ENCODE peak calls at places on chromosomes 13 and 19, in nine cellular contexts. W, I, P, V, G, B, Q, D and O are unnamed samples.

GRCh38 chr13:66532146-66532545 is 698.0 kb downstream of the PCDH9 start:
- DNase-seq in W (no peak), I (peak; percentile 41), P (no peak), V (no peak), G (no peak), B (no peak), Q (no peak), D (no peak), O (peak; percentile 46)

GRCh38 chr19:5006201-5006600 is 37.3 kb downstream of the KDM4B start:
- DNase-seq in W (no peak), I (no peak), P (no peak), V (no peak), G (no peak), B (no peak), Q (no peak), D (no peak), O (no peak)

GRCh38 chr13:46687810-46688209 is 109.2 kb downstream of the ESD start:
- DNase-seq in W (no peak), I (no peak), P (no peak), V (peak; percentile 10), G (no peak), B (no peak), Q (no peak), D (peak; percentile 56), O (no peak)

GRCh38 chr19:38289955-38290354 is 14.1 kb upstream of the C19orf33 start:
- DNase-seq in W (no peak), I (no peak), P (no peak), V (no peak), G (no peak), B (no peak), Q (no peak), D (no peak), O (no peak)

GRCh38 chr19:41928221-41928683 is at the start of gene ERFL:
- DNase-seq in W (peak; percentile 67), I (no peak), P (peak; percentile 51), V (peak; percentile 40), G (no peak), B (no peak), Q (no peak), D (no peak), O (no peak)

GRCh38 chr13:86585826-86586225 is 786.6 kb upstream of the SLITRK6 start:
- DNase-seq in W (no peak), I (peak; percentile 55), P (no peak), V (no peak), G (no peak), B (no peak), Q (no peak), D (no peak), O (no peak)

GRCh38 chr19:50922316-50922853 is 11.2 kb upstream of the KLK4 start:
- DNase-seq in W (peak; percentile 89), I (peak; percentile 57), P (peak; percentile 84), V (peak; percentile 86), G (peak; percentile 51), B (peak; percentile 53), Q (peak; percentile 32), D (peak; percentile 84), O (peak; percentile 62)

GRCh38 chr19:44987148-44987675 is 14.1 kb upstream of the RELB start:
- DNase-seq in W (no peak), I (no peak), P (no peak), V (no peak), G (no peak), B (no peak), Q (no peak), D (no peak), O (no peak)

GRCh38 chr13:20700288-20700687 is 3.2 kb upstream of the IL17D start:
- DNase-seq in W (no peak), I (no peak), P (no peak), V (no peak), G (no peak), B (no peak), Q (no peak), D (no peak), O (no peak)

GRCh38 chr19:4361152-4362037 is 18.0 kb downstream of the MPND start:
- DNase-seq in W (no peak), I (no peak), P (no peak), V (no peak), G (no peak), B (no peak), Q (no peak), D (no peak), O (no peak)

GRCh38 chr13:30165791-30166190 is 141.6 kb downstream of the KATNAL1 start:
- DNase-seq in W (no peak), I (no peak), P (no peak), V (no peak), G (peak; percentile 53), B (no peak), Q (no peak), D (no peak), O (no peak)

GRCh38 chr19:52592301-52592700 is 22.2 kb downstream of the ZNF701 start:
- DNase-seq in W (no peak), I (no peak), P (no peak), V (peak; percentile 47), G (no peak), B (no peak), Q (no peak), D (no peak), O (no peak)

GRCh38 chr13:30409911-30410704 is 12.2 kb upstream of the UBE2L5 start:
- DNase-seq in W (no peak), I (no peak), P (no peak), V (no peak), G (no peak), B (no peak), Q (no peak), D (no peak), O (no peak)

GRCh38 chr19:34975056-34975455 is 11.0 kb upstream of the ZNF792 start:
- DNase-seq in W (no peak), I (no peak), P (no peak), V (no peak), G (no peak), B (no peak), Q (no peak), D (no peak), O (no peak)

GRCh38 chr13:94660695-94661324 is 51.5 kb downstream of the SOX21 start:
- DNase-seq in W (no peak), I (no peak), P (no peak), V (peak; percentile 32), G (no peak), B (no peak), Q (no peak), D (no peak), O (peak; percentile 7)

GRCh38 chr19:33406521-33407139 is 33.1 kb downstream of the CEBPG start:
- DNase-seq in W (peak; percentile 92), I (peak; percentile 32), P (peak; percentile 89), V (peak; percentile 84), G (peak; percentile 46), B (peak; percentile 60), Q (peak; percentile 18), D (peak; percentile 66), O (no peak)

GRCh38 chr13:114200673-114201005 is 21.6 kb downstream of the CFAP97D2 start:
- DNase-seq in W (no peak), I (no peak), P (peak; percentile 33), V (no peak), G (no peak), B (no peak), Q (no peak), D (no peak), O (no peak)

GRCh38 chr19:45569619-45570421 is 14.8 kb downstream of the OPA3 start:
- DNase-seq in W (peak; percentile 80), I (no peak), P (peak; percentile 79), V (peak; percentile 80), G (no peak), B (peak; percentile 9), Q (no peak), D (peak; percentile 30), O (no peak)

GRCh38 chr13:51152713-51153112 is 41.6 kb upstream of the C13orf42 start:
- DNase-seq in W (no peak), I (no peak), P (no peak), V (no peak), G (no peak), B (no peak), Q (no peak), D (no peak), O (no peak)